ENCODE peak calls at places on chromosomes 4 and X, in seven cellular contexts. W is GM20000; P is stimulated activated CD8-positive, alpha-beta memory T cell treated with anti-CD3 and anti-CD28 coated beads, Interleukin-12 subunit alpha, Interleukin-12 subunit beta, amount 100 ng/mL, for 1 hour; D is C1 segment of cervical spinal cord; Y is heart left ventricle; Z is GM23248; M is HAP-1. O is an unnamed sample.

GRCh38 chrX:123267220-123267619 is 83.1 kb downstream of the GRIA3 start:
- DNase-seq in W (no peak), P (no peak), D (no peak), Y (no peak), Z (peak), M (no peak), O (no peak)

GRCh38 chrX:873016-873415 is 242.4 kb downstream of the SHOX start:
- DNase-seq in W (no peak), P (no peak), D (no peak), Y (no peak), Z (no peak), M (no peak), O (no peak)

GRCh38 chr4:119231517-119231916 is 19.0 kb downstream of the USP53 start:
- DNase-seq in W (no peak), P (no peak), D (no peak), Y (no peak), Z (no peak), M (no peak), O (no peak)

GRCh38 chrX:130834149-130834548 is 68.9 kb downstream of the ENOX2 start:
- DNase-seq in W (no peak), P (no peak), D (no peak), Y (no peak), Z (no peak), M (peak), O (no peak)

GRCh38 chrX:74383611-74384010 is 37.7 kb upstream of the SLC16A2 start:
- DNase-seq in W (peak), P (no peak), D (peak), Y (no peak), Z (peak), M (peak), O (no peak)

GRCh38 chrX:143853488-143853887 is 30.4 kb upstream of the UBE2NL start:
- DNase-seq in W (no peak), P (no peak), D (no peak), Y (no peak), Z (no peak), M (no peak), O (no peak)

GRCh38 chrX:23907106-23907495 is 637 bp downstream of the APOO start:
- DNase-seq in W (no peak), P (no peak), D (no peak), Y (no peak), Z (no peak), M (peak), O (no peak)

GRCh38 chr4:152735302-152735917 is 44.1 kb downstream of the TIGD4 start:
- DNase-seq in W (peak), P (no peak), D (no peak), Y (no peak), Z (peak), M (no peak), O (no peak)

GRCh38 chrX:71533850-71534515 is 1.1 kb downstream of the OGT start:
- DNase-seq in W (no peak), P (peak), D (no peak), Y (peak), Z (peak), M (peak), O (peak)

GRCh38 chrX:135416546-135416945 is 5.2 kb upstream of the SMIM10L2A start:
- DNase-seq in W (no peak), P (no peak), D (no peak), Y (no peak), Z (no peak), M (no peak), O (no peak)

GRCh38 chr4:42603865-42604264 is 53.0 kb downstream of the ATP8A1 start:
- DNase-seq in W (no peak), P (no peak), D (no peak), Y (no peak), Z (no peak), M (no peak), O (no peak)

O was measured in activated CD4-positive, CD25-positive, alpha-beta regulatory T cell treated with anti-CD3 and anti-CD28 coated beads, Interleukin-2, amount 50 U/mL, for 16 hours.